ENCODE peak calls at places on chromosomes 4 and X, in eight cellular contexts. T is nephron progenitor cell; M is stimulated activated CD4-positive, alpha-beta T cell treated with anti-CD3 and anti-CD28 coated beads, Interleukin-1b, Interleukin-23, amount 100 ng/mL, for 24 hours; L is HCT116; K is putamen; R is non-pigmented ciliary epithelial cell; C is central memory CD4-positive, alpha-beta T cell; Q is Daoy. E is an unnamed sample.
A peak's percentile ranks its signal among the peaks of the same experiment; 100 is the strongest.

GRCh38 chrX:12370444-12371089 is 232.3 kb downstream of the FRMPD4 start:
- DNase-seq in T (no peak), M (no peak), L (no peak), K (no peak), R (no peak), C (no peak), Q (no peak), E (no peak)

GRCh38 chrX:48508400-48509244 is at the start of gene PORCN:
- DNase-seq in T (peak; percentile 82), M (peak; percentile 50), L (no peak), K (peak; percentile 78), R (no peak), C (peak; percentile 65), Q (peak; percentile 75), E (peak; percentile 79)

GRCh38 chrX:118418811-118419251 is 72.9 kb downstream of the WDR44 start:
- DNase-seq in T (no peak), M (no peak), L (no peak), K (no peak), R (no peak), C (no peak), Q (peak; percentile 0), E (peak; percentile 17)

GRCh38 chrX:142977128-142977914 is 48.4 kb upstream of the SPANXN4 start:
- DNase-seq in T (no peak), M (no peak), L (no peak), K (no peak), R (no peak), C (no peak), Q (no peak), E (no peak)

GRCh38 chr4:113593400-113594230 is 167.9 kb downstream of the CAMK2D start:
- DNase-seq in T (no peak), M (no peak), L (no peak), K (no peak), R (no peak), C (no peak), Q (no peak), E (no peak)

GRCh38 chrX:39992300-39992699 is 105.5 kb downstream of the BCOR start:
- DNase-seq in T (no peak), M (no peak), L (no peak), K (no peak), R (no peak), C (no peak), Q (no peak), E (no peak)

GRCh38 chrX:137748827-137749226 is 182.9 kb downstream of the ZIC3 start:
- DNase-seq in T (no peak), M (no peak), L (no peak), K (no peak), R (no peak), C (no peak), Q (no peak), E (no peak)

GRCh38 chr4:86511590-86511989 is 82.5 kb upstream of the PTPN13 start:
- DNase-seq in T (no peak), M (no peak), L (no peak), K (no peak), R (no peak), C (no peak), Q (no peak), E (no peak)

E was measured in GM23338.